ENCODE peak calls at places on chromosomes 1 and 21, in eight cellular contexts. One of them, this sample, is unnamed.

GRCh38 chr1:225318706-225319575 is 108.9 kb downstream of the LBR start:
- DNase-seq in stimulated activated CD4-positive, alpha-beta T cell treated with anti-CD3 and anti-CD28 coated beads, Interleukin-15, amount 100 ng/mL, for 1 hour: no peak
- DNase-seq in foreskin melanocyte: peak
- DNase-seq in endothelial cell: peak
- DNase-seq in iris pigment epithelial cell: peak
- DNase-seq in T-cell: no peak
- DNase-seq in GM20000: peak
- DNase-seq in nephron progenitor cell: peak
- DNase-seq in this sample: peak

GRCh38 chr1:169495916-169496315 is 10.2 kb upstream of the SLC19A2 start:
- DNase-seq in stimulated activated CD4-positive, alpha-beta T cell treated with anti-CD3 and anti-CD28 coated beads, Interleukin-15, amount 100 ng/mL, for 1 hour: no peak
- DNase-seq in foreskin melanocyte: no peak
- DNase-seq in endothelial cell: no peak
- DNase-seq in iris pigment epithelial cell: no peak
- DNase-seq in T-cell: no peak
- DNase-seq in GM20000: no peak
- DNase-seq in nephron progenitor cell: no peak
- DNase-seq in this sample: no peak

GRCh38 chr1:232845521-232845920 is 40.3 kb downstream of the MAP10 start:
- DNase-seq in stimulated activated CD4-positive, alpha-beta T cell treated with anti-CD3 and anti-CD28 coated beads, Interleukin-15, amount 100 ng/mL, for 1 hour: no peak
- DNase-seq in foreskin melanocyte: no peak
- DNase-seq in endothelial cell: no peak
- DNase-seq in iris pigment epithelial cell: no peak
- DNase-seq in T-cell: no peak
- DNase-seq in GM20000: no peak
- DNase-seq in nephron progenitor cell: no peak
- DNase-seq in this sample: no peak

GRCh38 chr1:6497215-6497866 is 5.9 kb upstream of the PLEKHG5 start:
- DNase-seq in stimulated activated CD4-positive, alpha-beta T cell treated with anti-CD3 and anti-CD28 coated beads, Interleukin-15, amount 100 ng/mL, for 1 hour: peak
- DNase-seq in foreskin melanocyte: no peak
- DNase-seq in endothelial cell: peak
- DNase-seq in iris pigment epithelial cell: peak
- DNase-seq in T-cell: peak
- DNase-seq in GM20000: peak
- DNase-seq in nephron progenitor cell: peak
- DNase-seq in this sample: no peak

GRCh38 chr1:84366786-84367185 is 31.5 kb upstream of the DNASE2B start:
- DNase-seq in stimulated activated CD4-positive, alpha-beta T cell treated with anti-CD3 and anti-CD28 coated beads, Interleukin-15, amount 100 ng/mL, for 1 hour: no peak
- DNase-seq in foreskin melanocyte: no peak
- DNase-seq in endothelial cell: no peak
- DNase-seq in iris pigment epithelial cell: peak
- DNase-seq in T-cell: no peak
- DNase-seq in GM20000: no peak
- DNase-seq in nephron progenitor cell: no peak
- DNase-seq in this sample: peak

GRCh38 chr1:183198463-183198862 is 12.4 kb downstream of the LAMC2 start:
- DNase-seq in stimulated activated CD4-positive, alpha-beta T cell treated with anti-CD3 and anti-CD28 coated beads, Interleukin-15, amount 100 ng/mL, for 1 hour: no peak
- DNase-seq in foreskin melanocyte: no peak
- DNase-seq in endothelial cell: no peak
- DNase-seq in iris pigment epithelial cell: peak
- DNase-seq in T-cell: no peak
- DNase-seq in GM20000: no peak
- DNase-seq in nephron progenitor cell: peak
- DNase-seq in this sample: peak

GRCh38 chr1:96643519-96643918 is 78.1 kb upstream of the PTBP2 start:
- DNase-seq in stimulated activated CD4-positive, alpha-beta T cell treated with anti-CD3 and anti-CD28 coated beads, Interleukin-15, amount 100 ng/mL, for 1 hour: no peak
- DNase-seq in foreskin melanocyte: no peak
- DNase-seq in endothelial cell: no peak
- DNase-seq in iris pigment epithelial cell: no peak
- DNase-seq in T-cell: no peak
- DNase-seq in GM20000: no peak
- DNase-seq in nephron progenitor cell: no peak
- DNase-seq in this sample: no peak

GRCh38 chr1:239527046-239527693 is 140.8 kb downstream of the CHRM3 start:
- DNase-seq in stimulated activated CD4-positive, alpha-beta T cell treated with anti-CD3 and anti-CD28 coated beads, Interleukin-15, amount 100 ng/mL, for 1 hour: no peak
- DNase-seq in foreskin melanocyte: no peak
- DNase-seq in endothelial cell: no peak
- DNase-seq in iris pigment epithelial cell: peak
- DNase-seq in T-cell: no peak
- DNase-seq in GM20000: no peak
- DNase-seq in nephron progenitor cell: no peak
- DNase-seq in this sample: no peak

GRCh38 chr1:97632776-97633175 is 288.1 kb downstream of the DPYD start:
- DNase-seq in stimulated activated CD4-positive, alpha-beta T cell treated with anti-CD3 and anti-CD28 coated beads, Interleukin-15, amount 100 ng/mL, for 1 hour: no peak
- DNase-seq in foreskin melanocyte: no peak
- DNase-seq in endothelial cell: no peak
- DNase-seq in iris pigment epithelial cell: peak
- DNase-seq in T-cell: no peak
- DNase-seq in GM20000: no peak
- DNase-seq in nephron progenitor cell: no peak
- DNase-seq in this sample: peak

GRCh38 chr21:17688912-17689874 is 76.5 kb upstream of the BTG3 start:
- DNase-seq in stimulated activated CD4-positive, alpha-beta T cell treated with anti-CD3 and anti-CD28 coated beads, Interleukin-15, amount 100 ng/mL, for 1 hour: peak
- DNase-seq in foreskin melanocyte: peak
- DNase-seq in endothelial cell: no peak
- DNase-seq in iris pigment epithelial cell: peak
- DNase-seq in T-cell: peak
- DNase-seq in GM20000: no peak
- DNase-seq in nephron progenitor cell: no peak
- DNase-seq in this sample: peak

GRCh38 chr1:233412812-233413211 is 85.3 kb downstream of the MAP3K21 start:
- DNase-seq in stimulated activated CD4-positive, alpha-beta T cell treated with anti-CD3 and anti-CD28 coated beads, Interleukin-15, amount 100 ng/mL, for 1 hour: no peak
- DNase-seq in foreskin melanocyte: no peak
- DNase-seq in endothelial cell: no peak
- DNase-seq in iris pigment epithelial cell: no peak
- DNase-seq in T-cell: no peak
- DNase-seq in GM20000: no peak
- DNase-seq in nephron progenitor cell: no peak
- DNase-seq in this sample: no peak

GRCh38 chr1:8299963-8300362 is 18.0 kb upstream of the SLC45A1 start:
- DNase-seq in stimulated activated CD4-positive, alpha-beta T cell treated with anti-CD3 and anti-CD28 coated beads, Interleukin-15, amount 100 ng/mL, for 1 hour: no peak
- DNase-seq in foreskin melanocyte: no peak
- DNase-seq in endothelial cell: no peak
- DNase-seq in iris pigment epithelial cell: no peak
- DNase-seq in T-cell: no peak
- DNase-seq in GM20000: no peak
- DNase-seq in nephron progenitor cell: no peak
- DNase-seq in this sample: no peak

GRCh38 chr1:77874804-77875445 is 13.5 kb upstream of the NEXN start:
- DNase-seq in stimulated activated CD4-positive, alpha-beta T cell treated with anti-CD3 and anti-CD28 coated beads, Interleukin-15, amount 100 ng/mL, for 1 hour: no peak
- DNase-seq in foreskin melanocyte: peak
- DNase-seq in endothelial cell: no peak
- DNase-seq in iris pigment epithelial cell: peak
- DNase-seq in T-cell: no peak
- DNase-seq in GM20000: no peak
- DNase-seq in nephron progenitor cell: no peak
- DNase-seq in this sample: peak

GRCh38 chr1:209248649-209249279 is 334.8 kb upstream of the CAMK1G start:
- DNase-seq in stimulated activated CD4-positive, alpha-beta T cell treated with anti-CD3 and anti-CD28 coated beads, Interleukin-15, amount 100 ng/mL, for 1 hour: no peak
- DNase-seq in foreskin melanocyte: peak
- DNase-seq in endothelial cell: peak
- DNase-seq in iris pigment epithelial cell: peak
- DNase-seq in T-cell: peak
- DNase-seq in GM20000: peak
- DNase-seq in nephron progenitor cell: peak
- DNase-seq in this sample: peak

GRCh38 chr1:230422221-230422981 is 3.7 kb downstream of the PGBD5 start:
- DNase-seq in stimulated activated CD4-positive, alpha-beta T cell treated with anti-CD3 and anti-CD28 coated beads, Interleukin-15, amount 100 ng/mL, for 1 hour: no peak
- DNase-seq in foreskin melanocyte: no peak
- DNase-seq in endothelial cell: no peak
- DNase-seq in iris pigment epithelial cell: no peak
- DNase-seq in T-cell: no peak
- DNase-seq in GM20000: no peak
- DNase-seq in nephron progenitor cell: no peak
- DNase-seq in this sample: no peak

GRCh38 chr1:212613440-212614335 is 5.1 kb downstream of the ATF3 start:
- DNase-seq in stimulated activated CD4-positive, alpha-beta T cell treated with anti-CD3 and anti-CD28 coated beads, Interleukin-15, amount 100 ng/mL, for 1 hour: no peak
- DNase-seq in foreskin melanocyte: no peak
- DNase-seq in endothelial cell: no peak
- DNase-seq in iris pigment epithelial cell: no peak
- DNase-seq in T-cell: no peak
- DNase-seq in GM20000: no peak
- DNase-seq in nephron progenitor cell: no peak
- DNase-seq in this sample: no peak

GRCh38 chr1:12052997-12053686 is 10.0 kb upstream of the TNFRSF8 start:
- DNase-seq in stimulated activated CD4-positive, alpha-beta T cell treated with anti-CD3 and anti-CD28 coated beads, Interleukin-15, amount 100 ng/mL, for 1 hour: no peak
- DNase-seq in foreskin melanocyte: no peak
- DNase-seq in endothelial cell: no peak
- DNase-seq in iris pigment epithelial cell: no peak
- DNase-seq in T-cell: no peak
- DNase-seq in GM20000: no peak
- DNase-seq in nephron progenitor cell: no peak
- DNase-seq in this sample: no peak

GRCh38 chr1:29760165-29760564 is 523.8 kb downstream of the PTPRU start:
- DNase-seq in stimulated activated CD4-positive, alpha-beta T cell treated with anti-CD3 and anti-CD28 coated beads, Interleukin-15, amount 100 ng/mL, for 1 hour: no peak
- DNase-seq in foreskin melanocyte: no peak
- DNase-seq in endothelial cell: no peak
- DNase-seq in iris pigment epithelial cell: no peak
- DNase-seq in T-cell: no peak
- DNase-seq in GM20000: no peak
- DNase-seq in nephron progenitor cell: no peak
- DNase-seq in this sample: no peak

GRCh38 chr1:220003015-220003414 is 43.3 kb downstream of the EPRS1 start:
- DNase-seq in stimulated activated CD4-positive, alpha-beta T cell treated with anti-CD3 and anti-CD28 coated beads, Interleukin-15, amount 100 ng/mL, for 1 hour: no peak
- DNase-seq in foreskin melanocyte: no peak
- DNase-seq in endothelial cell: no peak
- DNase-seq in iris pigment epithelial cell: no peak
- DNase-seq in T-cell: no peak
- DNase-seq in GM20000: no peak
- DNase-seq in nephron progenitor cell: no peak
- DNase-seq in this sample: no peak

GRCh38 chr21:46391773-46392172 is 66.9 kb upstream of the DIP2A start:
- DNase-seq in stimulated activated CD4-positive, alpha-beta T cell treated with anti-CD3 and anti-CD28 coated beads, Interleukin-15, amount 100 ng/mL, for 1 hour: no peak
- DNase-seq in foreskin melanocyte: no peak
- DNase-seq in endothelial cell: no peak
- DNase-seq in iris pigment epithelial cell: no peak
- DNase-seq in T-cell: no peak
- DNase-seq in GM20000: no peak
- DNase-seq in nephron progenitor cell: no peak
- DNase-seq in this sample: no peak

GRCh38 chr1:182484531-182485257 is 34.7 kb downstream of the RGSL1 start:
- DNase-seq in stimulated activated CD4-positive, alpha-beta T cell treated with anti-CD3 and anti-CD28 coated beads, Interleukin-15, amount 100 ng/mL, for 1 hour: no peak
- DNase-seq in foreskin melanocyte: no peak
- DNase-seq in endothelial cell: peak
- DNase-seq in iris pigment epithelial cell: no peak
- DNase-seq in T-cell: no peak
- DNase-seq in GM20000: peak
- DNase-seq in nephron progenitor cell: peak
- DNase-seq in this sample: no peak